ENCODE peak calls at places on chromosomes 4 and X, in six cellular contexts. One of them, this sample, is unnamed.

GRCh38 chr4:184647391-184648101 is 1.7 kb downstream of the CASP3 start:
- DNase-seq in HepG2: no peak
- DNase-seq in CD4-positive, CD25-positive, alpha-beta regulatory T cell: no peak
- DNase-seq in foreskin keratinocyte: peak
- DNase-seq in left ventricle myocardium inferior: no peak
- DNase-seq in cardiac muscle cell: no peak
- DNase-seq in this sample: no peak

GRCh38 chrX:288561-288991 is 7.4 kb downstream of the PLCXD1 start:
- DNase-seq in HepG2: no peak
- DNase-seq in CD4-positive, CD25-positive, alpha-beta regulatory T cell: no peak
- DNase-seq in foreskin keratinocyte: no peak
- DNase-seq in left ventricle myocardium inferior: no peak
- DNase-seq in cardiac muscle cell: no peak
- DNase-seq in this sample: no peak

GRCh38 chrX:45745479-45745878 is 544.8 kb upstream of the DIPK2B start:
- DNase-seq in HepG2: no peak
- DNase-seq in CD4-positive, CD25-positive, alpha-beta regulatory T cell: no peak
- DNase-seq in foreskin keratinocyte: no peak
- DNase-seq in left ventricle myocardium inferior: no peak
- DNase-seq in cardiac muscle cell: no peak
- DNase-seq in this sample: no peak

GRCh38 chr4:177554966-177555574 is 112.8 kb upstream of the AGA start:
- DNase-seq in HepG2: no peak
- DNase-seq in CD4-positive, CD25-positive, alpha-beta regulatory T cell: no peak
- DNase-seq in foreskin keratinocyte: peak
- DNase-seq in left ventricle myocardium inferior: no peak
- DNase-seq in cardiac muscle cell: peak
- DNase-seq in this sample: no peak

GRCh38 chr4:174198396-174199179 is 84.9 kb downstream of the FBXO8 start:
- DNase-seq in HepG2: no peak
- DNase-seq in CD4-positive, CD25-positive, alpha-beta regulatory T cell: no peak
- DNase-seq in foreskin keratinocyte: peak
- DNase-seq in left ventricle myocardium inferior: no peak
- DNase-seq in cardiac muscle cell: no peak
- DNase-seq in this sample: no peak

GRCh38 chrX:109793191-109793590 is 60.1 kb upstream of the ACSL4 start:
- DNase-seq in HepG2: no peak
- DNase-seq in CD4-positive, CD25-positive, alpha-beta regulatory T cell: no peak
- DNase-seq in foreskin keratinocyte: peak
- DNase-seq in left ventricle myocardium inferior: no peak
- DNase-seq in cardiac muscle cell: no peak
- DNase-seq in this sample: no peak

GRCh38 chrX:73131276-73131675 is 52.0 kb upstream of the PABPC1L2A start:
- DNase-seq in HepG2: no peak
- DNase-seq in CD4-positive, CD25-positive, alpha-beta regulatory T cell: no peak
- DNase-seq in foreskin keratinocyte: no peak
- DNase-seq in left ventricle myocardium inferior: no peak
- DNase-seq in cardiac muscle cell: no peak
- DNase-seq in this sample: no peak

GRCh38 chr4:98653890-98654867 is 4.2 kb downstream of the TSPAN5 start:
- DNase-seq in HepG2: no peak
- DNase-seq in CD4-positive, CD25-positive, alpha-beta regulatory T cell: no peak
- DNase-seq in foreskin keratinocyte: peak
- DNase-seq in left ventricle myocardium inferior: no peak
- DNase-seq in cardiac muscle cell: no peak
- DNase-seq in this sample: peak

GRCh38 chr4:168218663-168219062 is 99.9 kb downstream of the DDX60 start:
- DNase-seq in HepG2: no peak
- DNase-seq in CD4-positive, CD25-positive, alpha-beta regulatory T cell: no peak
- DNase-seq in foreskin keratinocyte: peak
- DNase-seq in left ventricle myocardium inferior: no peak
- DNase-seq in cardiac muscle cell: no peak
- DNase-seq in this sample: no peak

GRCh38 chr4:4714330-4714729 is 145.1 kb upstream of the MSX1 start:
- DNase-seq in HepG2: no peak
- DNase-seq in CD4-positive, CD25-positive, alpha-beta regulatory T cell: no peak
- DNase-seq in foreskin keratinocyte: no peak
- DNase-seq in left ventricle myocardium inferior: no peak
- DNase-seq in cardiac muscle cell: no peak
- DNase-seq in this sample: no peak

GRCh38 chr4:23930750-23931488 is 41.1 kb upstream of the PPARGC1A start:
- DNase-seq in HepG2: peak
- DNase-seq in CD4-positive, CD25-positive, alpha-beta regulatory T cell: no peak
- DNase-seq in foreskin keratinocyte: no peak
- DNase-seq in left ventricle myocardium inferior: peak
- DNase-seq in cardiac muscle cell: peak
- DNase-seq in this sample: no peak

GRCh38 chrX:103688949-103689348 is 2.5 kb upstream of the MORF4L2 start:
- DNase-seq in HepG2: peak
- DNase-seq in CD4-positive, CD25-positive, alpha-beta regulatory T cell: peak
- DNase-seq in foreskin keratinocyte: peak
- DNase-seq in left ventricle myocardium inferior: no peak
- DNase-seq in cardiac muscle cell: peak
- DNase-seq in this sample: no peak

GRCh38 chr4:113901994-113902787 is 77.3 kb downstream of the ARSJ start:
- DNase-seq in HepG2: peak
- DNase-seq in CD4-positive, CD25-positive, alpha-beta regulatory T cell: peak
- DNase-seq in foreskin keratinocyte: no peak
- DNase-seq in left ventricle myocardium inferior: no peak
- DNase-seq in cardiac muscle cell: no peak
- DNase-seq in this sample: no peak

GRCh38 chr4:108754327-108754726 is 8.5 kb downstream of the ETNPPL start:
- DNase-seq in HepG2: no peak
- DNase-seq in CD4-positive, CD25-positive, alpha-beta regulatory T cell: no peak
- DNase-seq in foreskin keratinocyte: no peak
- DNase-seq in left ventricle myocardium inferior: no peak
- DNase-seq in cardiac muscle cell: no peak
- DNase-seq in this sample: no peak

GRCh38 chrX:25534096-25534495 is 518.3 kb upstream of the ARX start:
- DNase-seq in HepG2: no peak
- DNase-seq in CD4-positive, CD25-positive, alpha-beta regulatory T cell: no peak
- DNase-seq in foreskin keratinocyte: no peak
- DNase-seq in left ventricle myocardium inferior: no peak
- DNase-seq in cardiac muscle cell: no peak
- DNase-seq in this sample: no peak

GRCh38 chr4:127141857-127142256 is 490.9 kb upstream of the INTU start:
- DNase-seq in HepG2: no peak
- DNase-seq in CD4-positive, CD25-positive, alpha-beta regulatory T cell: no peak
- DNase-seq in foreskin keratinocyte: peak
- DNase-seq in left ventricle myocardium inferior: no peak
- DNase-seq in cardiac muscle cell: no peak
- DNase-seq in this sample: no peak

GRCh38 chrX:139844163-139844562 is 88.7 kb downstream of the ATP11C start:
- DNase-seq in HepG2: no peak
- DNase-seq in CD4-positive, CD25-positive, alpha-beta regulatory T cell: no peak
- DNase-seq in foreskin keratinocyte: no peak
- DNase-seq in left ventricle myocardium inferior: no peak
- DNase-seq in cardiac muscle cell: no peak
- DNase-seq in this sample: no peak

GRCh38 chrX:51743179-51743957 is at the start of gene GSPT2:
- DNase-seq in HepG2: no peak
- DNase-seq in CD4-positive, CD25-positive, alpha-beta regulatory T cell: peak
- DNase-seq in foreskin keratinocyte: peak
- DNase-seq in left ventricle myocardium inferior: peak
- DNase-seq in cardiac muscle cell: peak
- DNase-seq in this sample: peak

GRCh38 chr4:25914670-25915358 is 794 bp downstream of the SMIM20 start:
- DNase-seq in HepG2: no peak
- DNase-seq in CD4-positive, CD25-positive, alpha-beta regulatory T cell: no peak
- DNase-seq in foreskin keratinocyte: no peak
- DNase-seq in left ventricle myocardium inferior: no peak
- DNase-seq in cardiac muscle cell: no peak
- DNase-seq in this sample: no peak

GRCh38 chr4:186144180-186144579 is 39.7 kb downstream of the FAM149A start:
- DNase-seq in HepG2: no peak
- DNase-seq in CD4-positive, CD25-positive, alpha-beta regulatory T cell: no peak
- DNase-seq in foreskin keratinocyte: peak
- DNase-seq in left ventricle myocardium inferior: peak
- DNase-seq in cardiac muscle cell: peak
- DNase-seq in this sample: peak

GRCh38 chrX:8688776-8689175 is 43.2 kb downstream of the ANOS1 start:
- DNase-seq in HepG2: no peak
- DNase-seq in CD4-positive, CD25-positive, alpha-beta regulatory T cell: no peak
- DNase-seq in foreskin keratinocyte: no peak
- DNase-seq in left ventricle myocardium inferior: no peak
- DNase-seq in cardiac muscle cell: peak
- DNase-seq in this sample: no peak

GRCh38 chr4:81594495-81595169 is 122.9 kb upstream of the RASGEF1B start:
- DNase-seq in HepG2: no peak
- DNase-seq in CD4-positive, CD25-positive, alpha-beta regulatory T cell: no peak
- DNase-seq in foreskin keratinocyte: no peak
- DNase-seq in left ventricle myocardium inferior: no peak
- DNase-seq in cardiac muscle cell: no peak
- DNase-seq in this sample: no peak

GRCh38 chr4:81590596-81590995 is 118.9 kb upstream of the RASGEF1B start:
- DNase-seq in HepG2: no peak
- DNase-seq in CD4-positive, CD25-positive, alpha-beta regulatory T cell: no peak
- DNase-seq in foreskin keratinocyte: no peak
- DNase-seq in left ventricle myocardium inferior: no peak
- DNase-seq in cardiac muscle cell: no peak
- DNase-seq in this sample: no peak

GRCh38 chr4:81595798-81596610 is 124.3 kb upstream of the RASGEF1B start:
- DNase-seq in HepG2: no peak
- DNase-seq in CD4-positive, CD25-positive, alpha-beta regulatory T cell: no peak
- DNase-seq in foreskin keratinocyte: no peak
- DNase-seq in left ventricle myocardium inferior: no peak
- DNase-seq in cardiac muscle cell: no peak
- DNase-seq in this sample: no peak

GRCh38 chr4:81595287-81595686 is 123.6 kb upstream of the RASGEF1B start:
- DNase-seq in HepG2: no peak
- DNase-seq in CD4-positive, CD25-positive, alpha-beta regulatory T cell: no peak
- DNase-seq in foreskin keratinocyte: no peak
- DNase-seq in left ventricle myocardium inferior: no peak
- DNase-seq in cardiac muscle cell: no peak
- DNase-seq in this sample: no peak

DNA sequence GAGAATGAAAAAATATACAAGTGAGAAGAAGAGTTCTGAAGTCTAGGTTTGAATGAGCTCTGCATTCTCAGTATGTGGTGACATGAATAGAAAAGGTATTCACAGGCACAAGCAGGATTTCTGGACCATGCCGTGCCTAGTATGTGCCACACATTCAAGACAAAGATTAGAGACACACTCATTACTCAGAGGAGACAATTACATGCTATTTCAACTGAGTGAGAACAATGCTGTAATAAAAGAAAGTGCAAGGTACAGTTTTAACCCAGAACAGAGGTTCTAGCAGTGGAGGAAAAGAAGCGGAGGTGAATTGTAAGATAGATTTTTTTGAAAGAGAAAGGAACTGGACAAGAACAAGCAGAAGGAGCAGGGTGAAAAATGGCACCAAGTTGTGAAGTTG is 121.0 kb upstream of the RASGEF1B start:
- DNase-seq in HepG2: no peak
- DNase-seq in CD4-positive, CD25-positive, alpha-beta regulatory T cell: no peak
- DNase-seq in foreskin keratinocyte: no peak
- DNase-seq in left ventricle myocardium inferior: no peak
- DNase-seq in cardiac muscle cell: no peak
- DNase-seq in this sample: no peak
- H3K27ac ChIP-seq in HepG2: no peak
- H3K27ac ChIP-seq in CD4-positive, CD25-positive, alpha-beta regulatory T cell: no peak
- H3K27ac ChIP-seq in foreskin keratinocyte: no peak
- H3K27ac ChIP-seq in left ventricle myocardium inferior: no peak
- H3K27ac ChIP-seq in cardiac muscle cell: no peak
- H3K27ac ChIP-seq in this sample: no peak

GRCh38 chrX:153922932-153923857 is 2.9 kb downstream of the ARHGAP4 start:
- DNase-seq in HepG2: no peak
- DNase-seq in CD4-positive, CD25-positive, alpha-beta regulatory T cell: no peak
- DNase-seq in foreskin keratinocyte: no peak
- DNase-seq in left ventricle myocardium inferior: peak
- DNase-seq in cardiac muscle cell: no peak
- DNase-seq in this sample: peak
- H3K27ac ChIP-seq in HepG2: no peak
- H3K27ac ChIP-seq in CD4-positive, CD25-positive, alpha-beta regulatory T cell: peak
- H3K27ac ChIP-seq in foreskin keratinocyte: no peak
- H3K27ac ChIP-seq in left ventricle myocardium inferior: peak
- H3K27ac ChIP-seq in cardiac muscle cell: no peak
- H3K27ac ChIP-seq in this sample: no peak

GRCh38 chrX:65828599-65828998 is 161.1 kb downstream of the MSN start:
- DNase-seq in HepG2: no peak
- DNase-seq in CD4-positive, CD25-positive, alpha-beta regulatory T cell: no peak
- DNase-seq in foreskin keratinocyte: no peak
- DNase-seq in left ventricle myocardium inferior: no peak
- DNase-seq in cardiac muscle cell: no peak
- DNase-seq in this sample: no peak
- H3K27ac ChIP-seq in HepG2: no peak
- H3K27ac ChIP-seq in CD4-positive, CD25-positive, alpha-beta regulatory T cell: no peak
- H3K27ac ChIP-seq in foreskin keratinocyte: no peak
- H3K27ac ChIP-seq in left ventricle myocardium inferior: no peak
- H3K27ac ChIP-seq in cardiac muscle cell: no peak
- H3K27ac ChIP-seq in this sample: no peak

DNA sequence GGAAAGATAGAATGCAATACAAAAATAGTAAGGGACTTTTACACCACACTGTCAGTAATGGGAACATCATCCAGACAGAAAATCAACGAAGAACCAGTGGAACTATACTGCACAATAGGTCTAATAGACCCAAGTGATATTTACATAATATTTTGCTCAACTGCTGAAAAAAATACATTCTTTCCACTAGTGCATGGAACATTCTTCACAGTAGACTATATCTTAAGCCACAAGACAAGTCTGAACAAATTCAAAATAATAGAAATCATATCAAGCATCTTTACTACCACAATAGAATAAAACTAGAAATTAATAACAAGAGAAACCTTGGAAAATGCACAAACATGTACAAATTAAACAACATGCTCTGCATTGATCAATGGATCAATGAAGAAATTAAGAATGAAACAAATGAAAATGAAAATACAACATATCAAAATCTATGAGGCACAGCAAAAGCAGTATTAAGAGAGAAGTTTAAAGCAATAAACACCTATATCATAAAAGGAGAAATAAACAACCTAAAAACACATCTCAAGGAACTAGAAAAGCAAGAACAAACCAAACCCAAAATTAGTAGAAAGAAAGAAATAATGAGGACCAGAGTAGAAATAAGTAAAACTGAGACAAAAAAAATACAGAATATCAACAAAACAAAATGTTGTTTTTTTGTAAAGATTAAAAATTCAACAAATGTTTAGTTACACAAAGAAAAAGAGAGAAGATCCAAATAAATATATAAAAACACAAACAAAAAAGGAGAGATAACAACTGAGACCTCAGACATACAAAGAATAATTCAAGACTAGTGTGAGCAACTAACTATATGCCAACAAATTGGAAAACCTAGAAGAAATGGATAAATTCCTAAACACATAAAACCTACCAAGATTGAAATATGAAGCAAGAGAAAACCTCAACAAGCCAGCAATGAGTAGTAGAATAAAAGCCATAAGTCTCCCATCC is 51.5 kb upstream of the ANTXR2 start:
- DNase-seq in HepG2: no peak
- DNase-seq in CD4-positive, CD25-positive, alpha-beta regulatory T cell: no peak
- DNase-seq in foreskin keratinocyte: peak
- DNase-seq in left ventricle myocardium inferior: no peak
- DNase-seq in cardiac muscle cell: no peak
- DNase-seq in this sample: no peak
- H3K27ac ChIP-seq in HepG2: no peak
- H3K27ac ChIP-seq in CD4-positive, CD25-positive, alpha-beta regulatory T cell: peak
- H3K27ac ChIP-seq in foreskin keratinocyte: no peak
- H3K27ac ChIP-seq in left ventricle myocardium inferior: no peak
- H3K27ac ChIP-seq in cardiac muscle cell: no peak
- H3K27ac ChIP-seq in this sample: no peak

This sample was measured in substantia nigra.